ENCODE peak calls at places on chromosomes 2 and 18, in seven cellular contexts. One of them, this sample, is unnamed.

GRCh38 chr2:140064241-140064640 is 1284.1 kb upstream of the NXPH2 start:
- DNase-seq in transverse colon: no peak
- DNase-seq in cardiac fibroblast: no peak
- DNase-seq in brain microvascular endothelial cell: no peak
- DNase-seq in stomach: no peak
- DNase-seq in AG10803: no peak
- DNase-seq in keratinocyte: no peak
- DNase-seq in this sample: no peak

GRCh38 chr2:98747888-98748287 is 17.0 kb upstream of the MGAT4A start:
- DNase-seq in cardiac fibroblast: no peak
- DNase-seq in AG10803: no peak
- DNase-seq in keratinocyte: no peak
- DNase-seq in brain microvascular endothelial cell: no peak
- DNase-seq in transverse colon: no peak
- DNase-seq in stomach: no peak
- DNase-seq in this sample: no peak

GRCh38 chr2:66537001-66537400 is 102.1 kb downstream of the MEIS1 start:
- DNase-seq in brain microvascular endothelial cell: no peak
- DNase-seq in stomach: no peak
- DNase-seq in AG10803: no peak
- DNase-seq in keratinocyte: no peak
- DNase-seq in transverse colon: no peak
- DNase-seq in cardiac fibroblast: no peak
- DNase-seq in this sample: no peak

GRCh38 chr2:189685540-189686229 is 11.2 kb downstream of the ANKAR start:
- DNase-seq in cardiac fibroblast: peak
- DNase-seq in brain microvascular endothelial cell: peak
- DNase-seq in keratinocyte: no peak
- DNase-seq in AG10803: peak
- DNase-seq in transverse colon: peak
- DNase-seq in stomach: peak
- DNase-seq in this sample: peak

GRCh38 chr18:29383311-29384273 is 1206.7 kb upstream of the CDH2 start:
- DNase-seq in AG10803: peak
- DNase-seq in brain microvascular endothelial cell: no peak
- DNase-seq in cardiac fibroblast: peak
- DNase-seq in stomach: no peak
- DNase-seq in keratinocyte: no peak
- DNase-seq in transverse colon: no peak
- DNase-seq in this sample: peak

GRCh38 chr2:73063909-73064875 is 7.3 kb downstream of the SFXN5 start:
- DNase-seq in AG10803: peak
- DNase-seq in keratinocyte: no peak
- DNase-seq in cardiac fibroblast: peak
- DNase-seq in stomach: no peak
- DNase-seq in brain microvascular endothelial cell: peak
- DNase-seq in transverse colon: peak
- DNase-seq in this sample: peak

GRCh38 chr2:216023055-216023648 is 9.8 kb upstream of the MREG start:
- DNase-seq in stomach: peak
- DNase-seq in AG10803: peak
- DNase-seq in brain microvascular endothelial cell: peak
- DNase-seq in transverse colon: peak
- DNase-seq in keratinocyte: no peak
- DNase-seq in cardiac fibroblast: peak
- DNase-seq in this sample: peak

GRCh38 chr2:238881353-238882082 is 33.6 kb downstream of the TWIST2 start:
- DNase-seq in cardiac fibroblast: no peak
- DNase-seq in keratinocyte: no peak
- DNase-seq in brain microvascular endothelial cell: no peak
- DNase-seq in AG10803: no peak
- DNase-seq in transverse colon: no peak
- DNase-seq in stomach: no peak
- DNase-seq in this sample: no peak

GRCh38 chr18:68796936-68797690 is 767 bp upstream of the CCDC102B start:
- DNase-seq in brain microvascular endothelial cell: peak
- DNase-seq in keratinocyte: no peak
- DNase-seq in stomach: no peak
- DNase-seq in AG10803: peak
- DNase-seq in transverse colon: no peak
- DNase-seq in cardiac fibroblast: peak
- DNase-seq in this sample: peak

GRCh38 chr18:4510709-4511108 is 55.6 kb upstream of the DLGAP1 start:
- DNase-seq in stomach: no peak
- DNase-seq in keratinocyte: no peak
- DNase-seq in AG10803: peak
- DNase-seq in brain microvascular endothelial cell: no peak
- DNase-seq in cardiac fibroblast: no peak
- DNase-seq in transverse colon: no peak
- DNase-seq in this sample: no peak

GRCh38 chr18:31258789-31259188 is 59.2 kb upstream of the DSG1 start:
- DNase-seq in brain microvascular endothelial cell: no peak
- DNase-seq in AG10803: no peak
- DNase-seq in keratinocyte: no peak
- DNase-seq in cardiac fibroblast: no peak
- DNase-seq in transverse colon: no peak
- DNase-seq in stomach: no peak
- DNase-seq in this sample: no peak

GRCh38 chr2:201831469-201831868 is 25.1 kb downstream of the CDK15 start:
- DNase-seq in brain microvascular endothelial cell: peak
- DNase-seq in keratinocyte: no peak
- DNase-seq in transverse colon: no peak
- DNase-seq in cardiac fibroblast: peak
- DNase-seq in stomach: no peak
- DNase-seq in AG10803: peak
- DNase-seq in this sample: peak

GRCh38 chr18:57023483-57023882 is 123.4 kb upstream of the BOD1L2 start:
- DNase-seq in stomach: no peak
- DNase-seq in keratinocyte: no peak
- DNase-seq in brain microvascular endothelial cell: no peak
- DNase-seq in transverse colon: no peak
- DNase-seq in AG10803: no peak
- DNase-seq in cardiac fibroblast: no peak
- DNase-seq in this sample: no peak

GRCh38 chr2:238127165-238128060 is 11.1 kb upstream of the KLHL30 start:
- DNase-seq in keratinocyte: no peak
- DNase-seq in cardiac fibroblast: peak
- DNase-seq in brain microvascular endothelial cell: peak
- DNase-seq in AG10803: peak
- DNase-seq in transverse colon: no peak
- DNase-seq in stomach: no peak
- DNase-seq in this sample: no peak

GRCh38 chr2:64748561-64748960 is 94.8 kb upstream of the SERTAD2 start:
- DNase-seq in cardiac fibroblast: no peak
- DNase-seq in keratinocyte: no peak
- DNase-seq in AG10803: no peak
- DNase-seq in stomach: no peak
- DNase-seq in brain microvascular endothelial cell: no peak
- DNase-seq in transverse colon: no peak
- DNase-seq in this sample: no peak

GRCh38 chr2:119387381-119388129 is 20.8 kb downstream of the DBI start:
- DNase-seq in cardiac fibroblast: peak
- DNase-seq in AG10803: peak
- DNase-seq in stomach: peak
- DNase-seq in transverse colon: peak
- DNase-seq in brain microvascular endothelial cell: peak
- DNase-seq in keratinocyte: no peak
- DNase-seq in this sample: peak

GRCh38 chr2:144456680-144457079 is 63.2 kb downstream of the ZEB2 start:
- DNase-seq in stomach: no peak
- DNase-seq in brain microvascular endothelial cell: peak
- DNase-seq in keratinocyte: no peak
- DNase-seq in cardiac fibroblast: peak
- DNase-seq in AG10803: peak
- DNase-seq in transverse colon: no peak
- DNase-seq in this sample: peak

GRCh38 chr2:209872675-209873074 is 101.0 kb downstream of the UNC80 start:
- DNase-seq in transverse colon: no peak
- DNase-seq in keratinocyte: no peak
- DNase-seq in brain microvascular endothelial cell: peak
- DNase-seq in stomach: peak
- DNase-seq in AG10803: no peak
- DNase-seq in cardiac fibroblast: peak
- DNase-seq in this sample: peak

GRCh38 chr18:26961805-26962204 is 96.3 kb upstream of the AQP4 start:
- DNase-seq in stomach: no peak
- DNase-seq in AG10803: no peak
- DNase-seq in cardiac fibroblast: no peak
- DNase-seq in transverse colon: no peak
- DNase-seq in brain microvascular endothelial cell: no peak
- DNase-seq in keratinocyte: no peak
- DNase-seq in this sample: no peak

GRCh38 chr18:63342206-63342605 is 22.6 kb upstream of the BCL2 start:
- DNase-seq in transverse colon: no peak
- DNase-seq in brain microvascular endothelial cell: no peak
- DNase-seq in AG10803: peak
- DNase-seq in keratinocyte: no peak
- DNase-seq in cardiac fibroblast: peak
- DNase-seq in stomach: no peak
- DNase-seq in this sample: no peak

GRCh38 chr18:79950440-79951341 is 762 bp downstream of the SLC66A2 start:
- DNase-seq in transverse colon: peak
- DNase-seq in keratinocyte: no peak
- DNase-seq in brain microvascular endothelial cell: no peak
- DNase-seq in AG10803: peak
- DNase-seq in cardiac fibroblast: peak
- DNase-seq in stomach: peak
- DNase-seq in this sample: no peak

GRCh38 chr18:48410095-48410920 is 1.1 kb upstream of the ZBTB7C start:
- DNase-seq in transverse colon: peak
- DNase-seq in AG10803: peak
- DNase-seq in keratinocyte: no peak
- DNase-seq in stomach: peak
- DNase-seq in brain microvascular endothelial cell: peak
- DNase-seq in cardiac fibroblast: peak
- DNase-seq in this sample: peak

GRCh38 chr18:48407358-48407757 is 1.8 kb downstream of the ZBTB7C start:
- DNase-seq in transverse colon: no peak
- DNase-seq in brain microvascular endothelial cell: no peak
- DNase-seq in stomach: no peak
- DNase-seq in cardiac fibroblast: no peak
- DNase-seq in keratinocyte: no peak
- DNase-seq in AG10803: no peak
- DNase-seq in this sample: no peak

GRCh38 chr18:48408111-48408726 is 964 bp downstream of the ZBTB7C start:
- DNase-seq in cardiac fibroblast: no peak
- DNase-seq in keratinocyte: no peak
- DNase-seq in transverse colon: no peak
- DNase-seq in AG10803: no peak
- DNase-seq in stomach: no peak
- DNase-seq in brain microvascular endothelial cell: no peak
- DNase-seq in this sample: no peak

GRCh38 chr18:48408727-48409590 is at the start of gene ZBTB7C:
- DNase-seq in transverse colon: peak
- DNase-seq in brain microvascular endothelial cell: no peak
- DNase-seq in AG10803: peak
- DNase-seq in keratinocyte: no peak
- DNase-seq in cardiac fibroblast: no peak
- DNase-seq in stomach: peak
- DNase-seq in this sample: no peak

GRCh38 chr18:48409591-48410094 is 460 bp upstream of the ZBTB7C start:
- DNase-seq in brain microvascular endothelial cell: no peak
- DNase-seq in keratinocyte: no peak
- DNase-seq in AG10803: no peak
- DNase-seq in transverse colon: no peak
- DNase-seq in cardiac fibroblast: no peak
- DNase-seq in stomach: no peak
- DNase-seq in this sample: no peak
- TF ChIP-seq CTCF in brain microvascular endothelial cell: no peak
- TF ChIP-seq CTCF in keratinocyte: no peak
- TF ChIP-seq CTCF in AG10803: no peak
- TF ChIP-seq CTCF in transverse colon: no peak
- TF ChIP-seq CTCF in cardiac fibroblast: no peak
- TF ChIP-seq CTCF in stomach: no peak
- TF ChIP-seq CTCF in this sample: no peak

DNA sequence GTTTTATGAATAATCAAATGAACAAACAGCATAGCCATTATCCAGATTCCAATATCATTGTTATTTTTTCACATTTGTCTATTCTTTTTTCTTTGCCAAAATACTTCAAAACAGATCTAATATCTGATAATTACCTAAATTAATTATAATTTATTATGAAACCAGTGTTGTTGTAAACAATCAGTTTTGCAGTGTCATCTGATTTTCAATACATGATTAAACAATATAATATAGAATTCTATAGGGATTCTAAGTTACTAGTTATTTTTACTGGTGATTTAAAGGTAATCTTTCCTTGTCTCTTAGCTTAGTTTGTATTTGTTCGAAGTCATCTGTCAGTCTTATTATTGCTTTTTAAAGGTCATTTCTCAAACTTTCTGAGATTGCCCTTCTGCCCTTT is 101.0 kb downstream of the BIRC6 start:
- DNase-seq in transverse colon: no peak
- DNase-seq in AG10803: no peak
- DNase-seq in brain microvascular endothelial cell: no peak
- DNase-seq in keratinocyte: no peak
- DNase-seq in cardiac fibroblast: no peak
- DNase-seq in stomach: no peak
- DNase-seq in this sample: no peak
- H3K4me3 ChIP-seq in transverse colon: no peak
- H3K4me3 ChIP-seq in AG10803: no peak
- H3K4me3 ChIP-seq in brain microvascular endothelial cell: no peak
- H3K4me3 ChIP-seq in keratinocyte: no peak
- H3K4me3 ChIP-seq in cardiac fibroblast: no peak
- H3K4me3 ChIP-seq in stomach: no peak
- H3K4me3 ChIP-seq in this sample: no peak

DNA sequence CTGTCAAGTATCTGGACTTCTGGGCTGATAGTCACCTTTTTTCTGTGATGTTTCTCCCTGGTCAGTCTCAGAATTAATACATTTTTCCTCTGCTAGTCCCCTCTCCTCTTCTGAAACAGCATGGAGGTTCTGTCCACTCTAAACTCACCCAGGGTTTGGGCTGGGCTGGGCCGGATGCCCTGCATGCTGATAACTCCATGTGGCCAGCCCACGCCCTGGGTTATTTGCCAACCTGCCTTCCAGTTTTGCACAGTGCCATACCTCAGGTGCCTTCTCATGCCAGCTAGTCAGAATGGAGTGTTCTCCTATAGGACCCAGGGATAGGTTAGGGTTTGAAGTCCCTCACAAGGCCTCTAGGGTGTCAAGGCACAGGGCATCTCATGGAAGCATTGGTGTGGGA is 32.2 kb downstream of the MEX3C start:
- DNase-seq in brain microvascular endothelial cell: no peak
- DNase-seq in transverse colon: no peak
- DNase-seq in cardiac fibroblast: no peak
- DNase-seq in keratinocyte: no peak
- DNase-seq in stomach: no peak
- DNase-seq in AG10803: no peak
- DNase-seq in this sample: no peak
- TF ChIP-seq CTCF in brain microvascular endothelial cell: no peak
- TF ChIP-seq CTCF in transverse colon: no peak
- TF ChIP-seq CTCF in cardiac fibroblast: no peak
- TF ChIP-seq CTCF in keratinocyte: no peak
- TF ChIP-seq CTCF in stomach: no peak
- TF ChIP-seq CTCF in AG10803: no peak
- TF ChIP-seq CTCF in this sample: no peak

GRCh38 chr2:10305254-10305635 is 2.5 kb downstream of the HPCAL1 start:
- DNase-seq in keratinocyte: no peak
- DNase-seq in cardiac fibroblast: no peak
- DNase-seq in transverse colon: no peak
- DNase-seq in AG10803: peak
- DNase-seq in brain microvascular endothelial cell: no peak
- DNase-seq in stomach: no peak
- DNase-seq in this sample: no peak
- H3K4me3 ChIP-seq in keratinocyte: no peak
- H3K4me3 ChIP-seq in cardiac fibroblast: no peak
- H3K4me3 ChIP-seq in transverse colon: peak
- H3K4me3 ChIP-seq in AG10803: peak
- H3K4me3 ChIP-seq in brain microvascular endothelial cell: no peak
- H3K4me3 ChIP-seq in stomach: no peak
- H3K4me3 ChIP-seq in this sample: peak

This sample was measured in astrocyte of the cerebellum.